ENCODE peak calls at places on chromosomes 12 and 14, in nine cellular contexts. One of them, this sample, is unnamed.
A peak's percentile ranks its signal among the peaks of the same experiment; 100 is the strongest.

GRCh38 chr14:106564058-106564643 is 1037.8 kb downstream of the TMEM121 start:
- DNase-seq in lung: peak; percentile 41
- DNase-seq in endothelial cell: no peak
- DNase-seq in fibroblast of lung: no peak
- DNase-seq in CD4-positive, alpha-beta memory T cell: peak; percentile 47
- DNase-seq in HCT116: no peak
- DNase-seq in NCI-H1092 treated with DMSO at 0.1 percent for 48 hours: peak; percentile 2
- DNase-seq in stimulated activated CD4-positive, alpha-beta T cell treated with anti-CD3 and anti-CD28 coated beads, Interleukin-4, amount 100 ng/mL, for 4 hours: peak; percentile 25
- DNase-seq in WERI-Rb-1: peak; percentile 54
- DNase-seq in this sample: peak; percentile 79

GRCh38 chr14:101980700-101981099 is 16.3 kb downstream of the DYNC1H1 start:
- DNase-seq in lung: peak; percentile 78
- DNase-seq in endothelial cell: no peak
- DNase-seq in fibroblast of lung: peak; percentile 99
- DNase-seq in CD4-positive, alpha-beta memory T cell: no peak
- DNase-seq in HCT116: peak; percentile 73
- DNase-seq in NCI-H1092 treated with DMSO at 0.1 percent for 48 hours: no peak
- DNase-seq in stimulated activated CD4-positive, alpha-beta T cell treated with anti-CD3 and anti-CD28 coated beads, Interleukin-4, amount 100 ng/mL, for 4 hours: no peak
- DNase-seq in WERI-Rb-1: no peak
- DNase-seq in this sample: peak; percentile 36

GRCh38 chr14:68343534-68344093 is 449.3 kb downstream of the ZFP36L1 start:
- DNase-seq in lung: no peak
- DNase-seq in endothelial cell: no peak
- DNase-seq in fibroblast of lung: no peak
- DNase-seq in CD4-positive, alpha-beta memory T cell: no peak
- DNase-seq in HCT116: no peak
- DNase-seq in NCI-H1092 treated with DMSO at 0.1 percent for 48 hours: no peak
- DNase-seq in stimulated activated CD4-positive, alpha-beta T cell treated with anti-CD3 and anti-CD28 coated beads, Interleukin-4, amount 100 ng/mL, for 4 hours: no peak
- DNase-seq in WERI-Rb-1: no peak
- DNase-seq in this sample: no peak

GRCh38 chr12:79927772-79928474 is 7.0 kb downstream of the PPP1R12A start:
- DNase-seq in lung: no peak
- DNase-seq in endothelial cell: no peak
- DNase-seq in fibroblast of lung: peak; percentile 61
- DNase-seq in CD4-positive, alpha-beta memory T cell: peak; percentile 64
- DNase-seq in HCT116: no peak
- DNase-seq in NCI-H1092 treated with DMSO at 0.1 percent for 48 hours: no peak
- DNase-seq in stimulated activated CD4-positive, alpha-beta T cell treated with anti-CD3 and anti-CD28 coated beads, Interleukin-4, amount 100 ng/mL, for 4 hours: peak; percentile 42
- DNase-seq in WERI-Rb-1: no peak
- DNase-seq in this sample: peak; percentile 57

GRCh38 chr14:37090026-37090425 is 82.4 kb downstream of the SLC25A21 start:
- DNase-seq in lung: no peak
- DNase-seq in endothelial cell: no peak
- DNase-seq in fibroblast of lung: peak; percentile 10
- DNase-seq in CD4-positive, alpha-beta memory T cell: no peak
- DNase-seq in HCT116: no peak
- DNase-seq in NCI-H1092 treated with DMSO at 0.1 percent for 48 hours: no peak
- DNase-seq in stimulated activated CD4-positive, alpha-beta T cell treated with anti-CD3 and anti-CD28 coated beads, Interleukin-4, amount 100 ng/mL, for 4 hours: no peak
- DNase-seq in WERI-Rb-1: no peak
- DNase-seq in this sample: no peak

GRCh38 chr12:56358836-56359532 is 923 bp downstream of the STAT2 start:
- DNase-seq in lung: no peak
- DNase-seq in endothelial cell: no peak
- DNase-seq in fibroblast of lung: peak; percentile 85
- DNase-seq in CD4-positive, alpha-beta memory T cell: no peak
- DNase-seq in HCT116: no peak
- DNase-seq in NCI-H1092 treated with DMSO at 0.1 percent for 48 hours: no peak
- DNase-seq in stimulated activated CD4-positive, alpha-beta T cell treated with anti-CD3 and anti-CD28 coated beads, Interleukin-4, amount 100 ng/mL, for 4 hours: no peak
- DNase-seq in WERI-Rb-1: no peak
- DNase-seq in this sample: no peak

GRCh38 chr12:26100966-26101744 is 23.7 kb downstream of the BHLHE41 start:
- DNase-seq in lung: peak; percentile 69
- DNase-seq in endothelial cell: no peak
- DNase-seq in fibroblast of lung: no peak
- DNase-seq in CD4-positive, alpha-beta memory T cell: no peak
- DNase-seq in HCT116: no peak
- DNase-seq in NCI-H1092 treated with DMSO at 0.1 percent for 48 hours: no peak
- DNase-seq in stimulated activated CD4-positive, alpha-beta T cell treated with anti-CD3 and anti-CD28 coated beads, Interleukin-4, amount 100 ng/mL, for 4 hours: no peak
- DNase-seq in WERI-Rb-1: no peak
- DNase-seq in this sample: no peak

GRCh38 chr12:53074290-53074998 is 4.7 kb downstream of the SPRYD3 start:
- DNase-seq in lung: no peak
- DNase-seq in endothelial cell: no peak
- DNase-seq in fibroblast of lung: no peak
- DNase-seq in CD4-positive, alpha-beta memory T cell: no peak
- DNase-seq in HCT116: no peak
- DNase-seq in NCI-H1092 treated with DMSO at 0.1 percent for 48 hours: no peak
- DNase-seq in stimulated activated CD4-positive, alpha-beta T cell treated with anti-CD3 and anti-CD28 coated beads, Interleukin-4, amount 100 ng/mL, for 4 hours: no peak
- DNase-seq in WERI-Rb-1: no peak
- DNase-seq in this sample: no peak

GRCh38 chr12:65835256-65835655 is 11.0 kb downstream of the HMGA2 start:
- DNase-seq in lung: no peak
- DNase-seq in endothelial cell: no peak
- DNase-seq in fibroblast of lung: no peak
- DNase-seq in CD4-positive, alpha-beta memory T cell: no peak
- DNase-seq in HCT116: no peak
- DNase-seq in NCI-H1092 treated with DMSO at 0.1 percent for 48 hours: no peak
- DNase-seq in stimulated activated CD4-positive, alpha-beta T cell treated with anti-CD3 and anti-CD28 coated beads, Interleukin-4, amount 100 ng/mL, for 4 hours: no peak
- DNase-seq in WERI-Rb-1: no peak
- DNase-seq in this sample: no peak

GRCh38 chr14:21039059-21039422 is 3.1 kb upstream of the RNASE7 start:
- DNase-seq in lung: peak; percentile 59
- DNase-seq in endothelial cell: peak; percentile 28
- DNase-seq in fibroblast of lung: peak; percentile 61
- DNase-seq in CD4-positive, alpha-beta memory T cell: no peak
- DNase-seq in HCT116: no peak
- DNase-seq in NCI-H1092 treated with DMSO at 0.1 percent for 48 hours: peak; percentile 27
- DNase-seq in stimulated activated CD4-positive, alpha-beta T cell treated with anti-CD3 and anti-CD28 coated beads, Interleukin-4, amount 100 ng/mL, for 4 hours: no peak
- DNase-seq in WERI-Rb-1: peak; percentile 89
- DNase-seq in this sample: no peak

GRCh38 chr12:19474147-19474546 is 34.9 kb downstream of the AEBP2 start:
- DNase-seq in lung: no peak
- DNase-seq in endothelial cell: no peak
- DNase-seq in fibroblast of lung: no peak
- DNase-seq in CD4-positive, alpha-beta memory T cell: no peak
- DNase-seq in HCT116: no peak
- DNase-seq in NCI-H1092 treated with DMSO at 0.1 percent for 48 hours: no peak
- DNase-seq in stimulated activated CD4-positive, alpha-beta T cell treated with anti-CD3 and anti-CD28 coated beads, Interleukin-4, amount 100 ng/mL, for 4 hours: no peak
- DNase-seq in WERI-Rb-1: no peak
- DNase-seq in this sample: no peak

GRCh38 chr12:31002999-31003398 is 70.7 kb upstream of the DDX11 start:
- DNase-seq in lung: no peak
- DNase-seq in endothelial cell: no peak
- DNase-seq in fibroblast of lung: peak; percentile 45
- DNase-seq in CD4-positive, alpha-beta memory T cell: no peak
- DNase-seq in HCT116: no peak
- DNase-seq in NCI-H1092 treated with DMSO at 0.1 percent for 48 hours: no peak
- DNase-seq in stimulated activated CD4-positive, alpha-beta T cell treated with anti-CD3 and anti-CD28 coated beads, Interleukin-4, amount 100 ng/mL, for 4 hours: no peak
- DNase-seq in WERI-Rb-1: no peak
- DNase-seq in this sample: no peak

GRCh38 chr12:57795354-57795753 is 12.8 kb downstream of the TSFM start:
- DNase-seq in lung: no peak
- DNase-seq in endothelial cell: no peak
- DNase-seq in fibroblast of lung: peak; percentile 45
- DNase-seq in CD4-positive, alpha-beta memory T cell: no peak
- DNase-seq in HCT116: no peak
- DNase-seq in NCI-H1092 treated with DMSO at 0.1 percent for 48 hours: no peak
- DNase-seq in stimulated activated CD4-positive, alpha-beta T cell treated with anti-CD3 and anti-CD28 coated beads, Interleukin-4, amount 100 ng/mL, for 4 hours: no peak
- DNase-seq in WERI-Rb-1: no peak
- DNase-seq in this sample: no peak

GRCh38 chr12:47946413-47947107 is 16.8 kb upstream of the TMEM106C start:
- DNase-seq in lung: no peak
- DNase-seq in endothelial cell: no peak
- DNase-seq in fibroblast of lung: no peak
- DNase-seq in CD4-positive, alpha-beta memory T cell: no peak
- DNase-seq in HCT116: no peak
- DNase-seq in NCI-H1092 treated with DMSO at 0.1 percent for 48 hours: no peak
- DNase-seq in stimulated activated CD4-positive, alpha-beta T cell treated with anti-CD3 and anti-CD28 coated beads, Interleukin-4, amount 100 ng/mL, for 4 hours: no peak
- DNase-seq in WERI-Rb-1: no peak
- DNase-seq in this sample: peak; percentile 54

GRCh38 chr14:90700928-90701776 is 115.1 kb downstream of the TTC7B start:
- DNase-seq in lung: no peak
- DNase-seq in endothelial cell: no peak
- DNase-seq in fibroblast of lung: no peak
- DNase-seq in CD4-positive, alpha-beta memory T cell: no peak
- DNase-seq in HCT116: no peak
- DNase-seq in NCI-H1092 treated with DMSO at 0.1 percent for 48 hours: no peak
- DNase-seq in stimulated activated CD4-positive, alpha-beta T cell treated with anti-CD3 and anti-CD28 coated beads, Interleukin-4, amount 100 ng/mL, for 4 hours: no peak
- DNase-seq in WERI-Rb-1: peak; percentile 13
- DNase-seq in this sample: peak; percentile 19

GRCh38 chr14:33859306-33859705 is 91.6 kb downstream of the EGLN3 start:
- DNase-seq in lung: no peak
- DNase-seq in endothelial cell: no peak
- DNase-seq in fibroblast of lung: peak; percentile 50
- DNase-seq in CD4-positive, alpha-beta memory T cell: no peak
- DNase-seq in HCT116: no peak
- DNase-seq in NCI-H1092 treated with DMSO at 0.1 percent for 48 hours: no peak
- DNase-seq in stimulated activated CD4-positive, alpha-beta T cell treated with anti-CD3 and anti-CD28 coated beads, Interleukin-4, amount 100 ng/mL, for 4 hours: no peak
- DNase-seq in WERI-Rb-1: no peak
- DNase-seq in this sample: no peak

GRCh38 chr14:22780105-22780679 is 13.7 kb downstream of the OXA1L start:
- DNase-seq in lung: no peak
- DNase-seq in endothelial cell: no peak
- DNase-seq in fibroblast of lung: peak; percentile 25
- DNase-seq in CD4-positive, alpha-beta memory T cell: no peak
- DNase-seq in HCT116: no peak
- DNase-seq in NCI-H1092 treated with DMSO at 0.1 percent for 48 hours: no peak
- DNase-seq in stimulated activated CD4-positive, alpha-beta T cell treated with anti-CD3 and anti-CD28 coated beads, Interleukin-4, amount 100 ng/mL, for 4 hours: no peak
- DNase-seq in WERI-Rb-1: peak; percentile 18
- DNase-seq in this sample: no peak

GRCh38 chr14:104334812-104335161 is 196.4 kb downstream of the KIF26A start:
- DNase-seq in lung: no peak
- DNase-seq in endothelial cell: no peak
- DNase-seq in fibroblast of lung: no peak
- DNase-seq in CD4-positive, alpha-beta memory T cell: no peak
- DNase-seq in HCT116: no peak
- DNase-seq in NCI-H1092 treated with DMSO at 0.1 percent for 48 hours: no peak
- DNase-seq in stimulated activated CD4-positive, alpha-beta T cell treated with anti-CD3 and anti-CD28 coated beads, Interleukin-4, amount 100 ng/mL, for 4 hours: no peak
- DNase-seq in WERI-Rb-1: no peak
- DNase-seq in this sample: no peak

GRCh38 chr14:100898465-100898864 is 5.1 kb downstream of the RTL1 start:
- DNase-seq in lung: peak; percentile 22
- DNase-seq in endothelial cell: no peak
- DNase-seq in fibroblast of lung: no peak
- DNase-seq in CD4-positive, alpha-beta memory T cell: no peak
- DNase-seq in HCT116: no peak
- DNase-seq in NCI-H1092 treated with DMSO at 0.1 percent for 48 hours: no peak
- DNase-seq in stimulated activated CD4-positive, alpha-beta T cell treated with anti-CD3 and anti-CD28 coated beads, Interleukin-4, amount 100 ng/mL, for 4 hours: no peak
- DNase-seq in WERI-Rb-1: no peak
- DNase-seq in this sample: no peak

GRCh38 chr12:49624919-49625577 is 1.7 kb downstream of the PRPF40B start:
- DNase-seq in lung: no peak
- DNase-seq in endothelial cell: no peak
- DNase-seq in fibroblast of lung: peak; percentile 70
- DNase-seq in CD4-positive, alpha-beta memory T cell: no peak
- DNase-seq in HCT116: peak; percentile 7
- DNase-seq in NCI-H1092 treated with DMSO at 0.1 percent for 48 hours: no peak
- DNase-seq in stimulated activated CD4-positive, alpha-beta T cell treated with anti-CD3 and anti-CD28 coated beads, Interleukin-4, amount 100 ng/mL, for 4 hours: no peak
- DNase-seq in WERI-Rb-1: no peak
- DNase-seq in this sample: peak; percentile 18

GRCh38 chr12:132492522-132492921 is 2.6 kb downstream of the FBRSL1 start:
- DNase-seq in lung: no peak
- DNase-seq in endothelial cell: no peak
- DNase-seq in fibroblast of lung: no peak
- DNase-seq in CD4-positive, alpha-beta memory T cell: no peak
- DNase-seq in HCT116: no peak
- DNase-seq in NCI-H1092 treated with DMSO at 0.1 percent for 48 hours: no peak
- DNase-seq in stimulated activated CD4-positive, alpha-beta T cell treated with anti-CD3 and anti-CD28 coated beads, Interleukin-4, amount 100 ng/mL, for 4 hours: no peak
- DNase-seq in WERI-Rb-1: no peak
- DNase-seq in this sample: no peak

GRCh38 chr14:106691601-106692291 is 1165.4 kb downstream of the TMEM121 start:
- DNase-seq in lung: no peak
- DNase-seq in endothelial cell: no peak
- DNase-seq in fibroblast of lung: no peak
- DNase-seq in CD4-positive, alpha-beta memory T cell: peak; percentile 26
- DNase-seq in HCT116: no peak
- DNase-seq in NCI-H1092 treated with DMSO at 0.1 percent for 48 hours: no peak
- DNase-seq in stimulated activated CD4-positive, alpha-beta T cell treated with anti-CD3 and anti-CD28 coated beads, Interleukin-4, amount 100 ng/mL, for 4 hours: peak; percentile 40
- DNase-seq in WERI-Rb-1: peak; percentile 25
- DNase-seq in this sample: peak; percentile 58

This sample was measured in KBM-7.